ENCODE peak calls at places on chromosomes 12 and 14, in five cellular contexts. F is heart left ventricle, C is colonic mucosa, Y is gastrocnemius medialis, S is foreskin keratinocyte. T is an unnamed sample. For H3K4me1, the result is how much of the 10 kb centered on the place peaks cover.

GRCh38 chr14:22556990-22557623 is 31.9 kb downstream of the DAD1 start:
- DNase-seq in F (peak), C (peak), Y (peak), S (peak), T (peak)

GRCh38 chr12:113589437-113589836 is 117.8 kb upstream of the LHX5 start:
- DNase-seq in F (no peak), C (no peak), Y (no peak), S (no peak), T (no peak)

GRCh38 chr12:103924761-103925641 is 5.2 kb upstream of the HSP90B1 start:
- DNase-seq in F (no peak), C (no peak), Y (peak), S (peak), T (no peak)

GRCh38 chr12:107523760-107524558 is 161.6 kb upstream of the PWP1 start:
- DNase-seq in F (no peak), C (no peak), Y (no peak), S (no peak), T (no peak)

GRCh38 chr14:94008234-94008633 is 11.1 kb downstream of the CCDC197 start:
- DNase-seq in F (no peak), C (no peak), Y (no peak), S (no peak), T (no peak)

GRCh38 chr14:89190779-89191513 is 226.1 kb downstream of the FOXN3 start:
- DNase-seq in F (no peak), C (no peak), Y (no peak), S (no peak), T (no peak)

GRCh38 chr14:32190713-32191112 is 11.1 kb upstream of the RNU6-7 start:
- DNase-seq in F (no peak), C (no peak), Y (no peak), S (no peak), T (no peak)

GRCh38 chr12:18171571-18171970 is 81.6 kb upstream of the RERGL start:
- DNase-seq in F (no peak), C (no peak), Y (no peak), S (peak), T (no peak)

GRCh38 chr12:7667025-7667575 is 1.4 kb upstream of the APOBEC1 start:
- DNase-seq in F (no peak), C (no peak), Y (no peak), S (peak), T (no peak)

GRCh38 chr14:59275668-59276067 is 87.2 kb downstream of the DAAM1 start:
- DNase-seq in F (no peak), C (no peak), Y (no peak), S (peak), T (no peak)

GRCh38 chr14:99261916-99262787 is 9.8 kb downstream of the BCL11B start:
- DNase-seq in F (no peak), C (no peak), Y (no peak), S (peak), T (peak)

GRCh38 chr12:42846782-42847181 is 257.2 kb upstream of the PRICKLE1 start:
- DNase-seq in F (no peak), C (no peak), Y (no peak), S (peak), T (no peak)

GRCh38 chr14:22112004-22112403 is 438.4 kb upstream of the OR4E1 start:
- DNase-seq in F (no peak), C (peak), Y (no peak), S (no peak), T (no peak)

GRCh38 chr12:47741340-47741703 is 16.0 kb upstream of the ENDOU start:
- DNase-seq in F (peak), C (peak), Y (peak), S (no peak), T (peak)

GRCh38 chr14:93655078-93655750 is 133.1 kb downstream of the PRIMA1 start:
- DNase-seq in F (no peak), C (peak), Y (no peak), S (peak), T (no peak)

GRCh38 chr14:73252491-73253322 is 15.4 kb downstream of the PAPLN start:
- DNase-seq in F (no peak), C (no peak), Y (no peak), S (no peak), T (no peak)

GRCh38 chr12:48286665-48287064 is 64.1 kb downstream of the ZNF641 start:
- DNase-seq in F (no peak), C (no peak), Y (no peak), S (no peak), T (no peak)

GRCh38 chr14:56216631-56217379 is 98.6 kb downstream of the PELI2 start:
- DNase-seq in F (peak), C (no peak), Y (peak), S (no peak), T (peak)
- H3K4me1 ChIP-seq in F (under half), C (under half), Y (under half), S (under half), T (under half)

GRCh38 chr12:27552235-27552634 is 28.2 kb downstream of the PPFIBP1 start:
- DNase-seq in F (no peak), C (no peak), Y (no peak), S (no peak), T (no peak)
- H3K4me1 ChIP-seq in F (half or more), C (under half), Y (half or more), S (half or more), T (under half)

GRCh38 chr12:46360908-46361666 is 11.5 kb downstream of the SLC38A2 start:
- DNase-seq in F (no peak), C (no peak), Y (no peak), S (peak), T (no peak)

GRCh38 chr12:46360370-46360769 is 12.2 kb downstream of the SLC38A2 start:
- DNase-seq in F (no peak), C (no peak), Y (no peak), S (no peak), T (no peak)

GRCh38 chr12:46358791-46359666 is 13.5 kb downstream of the SLC38A2 start:
- DNase-seq in F (no peak), C (no peak), Y (no peak), S (peak), T (no peak)

GRCh38 chr12:46358325-46358700 is 14.3 kb downstream of the SLC38A2 start:
- DNase-seq in F (no peak), C (no peak), Y (no peak), S (no peak), T (no peak)

DNA sequence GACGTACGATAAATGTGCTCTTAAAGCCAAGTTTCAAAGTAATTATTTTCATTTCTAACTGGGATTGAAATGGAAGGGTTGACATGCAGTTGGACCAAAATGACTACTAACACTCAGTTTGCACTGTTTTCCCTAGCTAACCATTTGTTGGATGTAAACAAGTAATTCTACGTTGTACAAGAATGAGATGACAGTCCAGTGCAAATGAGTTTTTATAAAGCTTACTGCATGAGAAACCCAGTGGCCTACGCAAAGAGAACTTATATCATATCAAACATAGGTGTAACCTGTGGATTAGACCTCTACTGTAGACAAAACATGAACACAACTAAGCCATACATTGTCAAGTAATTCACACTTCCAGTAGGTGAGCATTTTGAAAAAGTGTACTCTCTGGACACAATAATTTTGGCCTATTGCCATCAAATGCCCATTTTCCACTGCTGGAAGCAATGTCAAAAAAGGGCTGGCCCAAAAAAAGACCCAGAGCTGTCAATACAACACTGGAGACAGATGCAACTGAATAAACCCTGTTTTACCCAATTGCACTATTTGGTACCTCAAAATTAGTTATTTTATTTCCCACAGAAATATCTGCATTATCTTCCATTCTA is 12.8 kb downstream of the SLC38A2 start:
- DNase-seq in F (no peak), C (no peak), Y (no peak), S (peak), T (no peak)
- H3K4me1 ChIP-seq in F (under half), C (under half), Y (under half), S (under half), T (under half)

GRCh38 chr14:24843999-24844398 is 205.9 kb downstream of the STXBP6 start:
- DNase-seq in F (no peak), C (peak), Y (no peak), S (no peak), T (no peak)

GRCh38 chr14:24847568-24847967 is 202.4 kb downstream of the STXBP6 start:
- DNase-seq in F (no peak), C (no peak), Y (no peak), S (no peak), T (no peak)

GRCh38 chr14:24843494-24843893 is 206.5 kb downstream of the STXBP6 start:
- DNase-seq in F (no peak), C (no peak), Y (no peak), S (no peak), T (no peak)

GRCh38 chr14:24848427-24848826 is 201.5 kb downstream of the STXBP6 start:
- DNase-seq in F (no peak), C (no peak), Y (no peak), S (peak), T (no peak)

GRCh38 chr14:24845851-24846250 is 204.1 kb downstream of the STXBP6 start:
- DNase-seq in F (no peak), C (no peak), Y (no peak), S (no peak), T (no peak)
- H3K4me1 ChIP-seq in F (under half), C (under half), Y (under half), S (under half), T (under half)

GRCh38 chr14:64701660-64702059 is 2.6 kb upstream of the PLEKHG3 start:
- DNase-seq in F (no peak), C (no peak), Y (no peak), S (peak), T (no peak)
- H3K4me1 ChIP-seq in F (under half), C (under half), Y (under half), S (under half), T (under half)

T was measured in naive thymus-derived CD4-positive, alpha-beta T cell.